ENCODE peak calls at places on chromosomes 16 and 17, in six cellular contexts. E is heart left ventricle, B is HCT116, C is H1, X is type B pancreatic cell, M is kidney epithelial cell. Q is an unnamed sample.

GRCh38 chr17:40121191-40121885 is 433 bp upstream of the MSL1 start:
- DNase-seq in E (no peak), B (no peak), C (no peak), X (peak), M (no peak), Q (peak)

GRCh38 chr16:88534731-88535141 is 35.5 kb upstream of the ZC3H18 start:
- DNase-seq in B (peak), M (no peak), X (no peak), E (no peak), C (no peak), Q (peak)

GRCh38 chr16:60329110-60329509 is 1595.0 kb upstream of the GOT2 start:
- DNase-seq in C (no peak), E (no peak), M (no peak), X (no peak), B (no peak), Q (no peak)

GRCh38 chr16:19502395-19503131 is 19.3 kb downstream of the GDE1 start:
- DNase-seq in M (no peak), X (peak), C (peak), B (peak), E (peak), Q (peak)

GRCh38 chr16:85485379-85485778 is 127.7 kb upstream of the GSE1 start:
- DNase-seq in M (no peak), C (no peak), E (no peak), B (no peak), X (no peak), Q (no peak)

GRCh38 chr17:1649844-1650409 is at the start of gene RILP:
- DNase-seq in E (peak), M (no peak), X (peak), C (peak), B (peak), Q (no peak)

GRCh38 chr17:77223642-77224420 is 83.1 kb downstream of the SEC14L1 start:
- DNase-seq in E (peak), C (no peak), X (no peak), M (no peak), B (no peak), Q (no peak)

GRCh38 chr16:86910146-86910805 is 331.9 kb downstream of the FOXL1 start:
- DNase-seq in M (no peak), X (no peak), B (no peak), C (no peak), E (no peak), Q (no peak)

GRCh38 chr17:305090-305976 is 47.3 kb downstream of the RPH3AL start:
- DNase-seq in M (peak), X (no peak), B (no peak), C (no peak), E (no peak), Q (no peak)

GRCh38 chr17:37608369-37609169 is 649 bp downstream of the SYNRG start:
- DNase-seq in M (no peak), C (no peak), B (no peak), E (no peak), X (no peak), Q (peak)

GRCh38 chr17:1535737-1536136 is 19.3 kb upstream of the INPP5K start:
- DNase-seq in M (no peak), B (no peak), E (no peak), X (no peak), C (no peak), Q (no peak)

GRCh38 chr17:74959826-74960738 is 12.5 kb downstream of the HID1 start:
- DNase-seq in B (no peak), C (no peak), E (no peak), M (no peak), X (no peak), Q (no peak)

GRCh38 chr17:8887834-8888703 is 20.6 kb upstream of the PIK3R6 start:
- DNase-seq in E (peak), M (no peak), B (no peak), C (peak), X (no peak), Q (no peak)

GRCh38 chr17:51119415-51120356 is 982 bp downstream of the SPAG9 start:
- DNase-seq in M (no peak), B (peak), X (peak), C (peak), E (peak), Q (peak)
- TF ChIP-seq CTCF in M (peak), B (no peak), X (peak), C (no peak), E (no peak), Q (no peak)

GRCh38 chr17:76088041-76088867 is 9.3 kb downstream of the ZACN start:
- DNase-seq in E (no peak), M (no peak), C (peak), X (peak), B (no peak), Q (no peak)
- TF ChIP-seq CTCF in E (no peak), M (peak), C (peak), X (peak), B (no peak), Q (no peak)

DNA sequence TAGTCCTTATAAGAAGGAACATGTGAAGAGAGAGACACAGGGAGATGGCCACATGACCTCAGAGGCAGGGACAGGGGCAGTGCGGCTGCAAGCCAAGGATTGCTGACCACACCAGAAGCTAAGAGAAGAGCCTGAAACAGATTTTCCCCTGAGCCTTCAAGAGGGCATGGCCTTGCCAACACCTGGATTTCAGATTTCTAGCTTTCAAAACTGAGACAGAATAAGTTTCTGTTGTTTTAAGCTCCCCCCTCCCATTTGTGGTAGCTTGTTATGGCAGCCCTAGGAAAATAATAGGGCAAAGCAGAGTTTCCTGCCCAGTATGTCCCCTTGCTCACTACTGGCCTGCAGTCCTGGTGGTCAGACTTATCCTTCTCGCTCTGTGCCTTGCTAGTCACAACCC is 204.5 kb downstream of the CCDC182 start:
- DNase-seq in E (no peak), C (no peak), M (no peak), X (no peak), B (no peak), Q (no peak)
- TF ChIP-seq CTCF in E (no peak), C (no peak), M (no peak), X (peak), B (no peak), Q (no peak)

GRCh38 chr16:64982581-64982980 is 139.3 kb downstream of the CDH11 start:
- DNase-seq in C (no peak), X (no peak), E (no peak), B (no peak), M (no peak), Q (no peak)

GRCh38 chr16:64981568-64982281 is 140.1 kb downstream of the CDH11 start:
- DNase-seq in C (no peak), X (no peak), E (no peak), B (no peak), M (no peak), Q (no peak)

GRCh38 chr16:64975821-64976220 is 146.0 kb downstream of the CDH11 start:
- DNase-seq in B (no peak), X (no peak), C (no peak), E (no peak), M (no peak), Q (no peak)

GRCh38 chr16:64974381-64974780 is 147.5 kb downstream of the CDH11 start:
- DNase-seq in M (no peak), X (no peak), B (no peak), C (no peak), E (no peak), Q (no peak)

DNA sequence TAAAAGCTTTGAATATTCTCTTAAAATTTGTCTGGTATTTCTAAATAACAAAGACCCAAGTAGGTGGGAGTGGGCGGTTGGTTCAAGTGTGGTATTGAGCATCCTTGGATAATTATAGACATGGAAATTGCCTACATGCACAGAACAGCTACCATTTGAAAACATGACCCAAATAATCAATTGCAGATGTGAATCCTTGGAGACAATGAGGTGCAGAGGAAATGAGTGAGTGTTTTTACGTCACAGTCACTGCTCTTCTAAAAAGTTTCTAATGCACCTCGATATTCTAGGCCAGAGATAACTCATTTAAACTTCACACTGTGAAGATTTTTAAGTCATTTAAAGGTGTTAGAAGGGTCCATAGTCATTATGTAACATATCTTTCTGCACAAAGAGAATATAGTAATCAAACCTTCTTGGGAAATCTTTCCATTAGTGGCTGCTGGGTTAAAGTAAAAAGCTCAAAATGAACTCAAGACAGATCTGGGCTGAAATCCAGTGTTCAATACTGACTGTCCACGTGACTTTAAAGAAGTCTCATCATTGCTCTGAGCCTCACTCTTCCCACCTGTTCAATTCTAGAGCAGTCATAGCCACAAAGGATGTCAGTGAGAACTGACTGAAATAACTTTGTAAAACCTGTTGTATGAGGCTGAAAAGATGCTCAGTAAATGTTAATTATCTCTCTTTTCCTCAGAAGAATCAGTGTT is 144.5 kb downstream of the CDH11 start:
- DNase-seq in E (no peak), C (no peak), M (no peak), X (no peak), B (no peak), Q (no peak)
- TF ChIP-seq CTCF in E (no peak), C (no peak), M (no peak), X (no peak), B (no peak), Q (no peak)

GRCh38 chr17:63437287-63438091 is 8.6 kb downstream of the CYB561 start:
- DNase-seq in X (no peak), E (no peak), C (no peak), M (no peak), B (no peak), Q (no peak)

GRCh38 chr17:63433746-63434591 is 12.1 kb downstream of the CYB561 start:
- DNase-seq in C (no peak), M (no peak), E (peak), B (no peak), X (no peak), Q (peak)

GRCh38 chr17:63434951-63435571 is 11.0 kb downstream of the CYB561 start:
- DNase-seq in C (no peak), M (no peak), X (no peak), E (peak), B (peak), Q (peak)

GRCh38 chr17:63436523-63437110 is 9.5 kb downstream of the CYB561 start:
- DNase-seq in X (no peak), C (peak), M (no peak), B (peak), E (no peak), Q (peak)

GRCh38 chr17:63435681-63436522 is 10.2 kb downstream of the CYB561 start:
- DNase-seq in X (no peak), M (no peak), C (peak), E (no peak), B (no peak), Q (no peak)
- TF ChIP-seq CTCF in X (no peak), M (peak), C (peak), E (no peak), B (no peak), Q (no peak)

GRCh38 chr17:15999974-16000827 is 577 bp downstream of the TTC19 start:
- DNase-seq in X (no peak), E (peak), C (no peak), M (no peak), B (no peak), Q (peak)
- TF ChIP-seq CTCF in X (no peak), E (no peak), C (no peak), M (no peak), B (no peak), Q (no peak)

GRCh38 chr17:69997332-69997731 is 77.7 kb upstream of the KCNJ16 start:
- DNase-seq in E (no peak), X (no peak), B (no peak), M (no peak), C (no peak), Q (no peak)
- TF ChIP-seq CTCF in E (no peak), X (no peak), B (no peak), M (no peak), C (no peak), Q (no peak)

DNA sequence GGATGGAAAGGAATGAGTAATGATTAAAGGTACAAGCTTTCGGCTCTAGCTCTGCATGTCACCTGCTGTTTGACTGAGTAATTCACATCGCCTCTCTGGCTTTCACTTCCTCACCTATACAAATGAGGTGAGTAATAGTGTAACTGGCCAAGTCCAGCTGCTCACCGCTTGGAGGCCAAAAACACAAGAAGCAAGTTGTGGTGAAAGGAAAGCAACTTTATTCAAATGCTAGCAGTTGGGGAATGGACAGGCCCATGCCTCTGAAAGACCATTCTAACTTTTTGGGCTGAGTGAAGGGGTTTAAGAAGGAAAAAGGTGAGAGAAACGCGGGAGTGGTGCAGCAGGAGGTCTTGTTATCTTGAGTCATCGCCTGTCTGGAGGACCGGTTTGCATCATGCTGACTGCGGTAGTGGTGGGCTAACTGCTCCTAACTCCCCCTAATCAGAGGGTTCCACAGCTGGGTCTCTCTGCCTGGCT is 45.7 kb upstream of the CSNK2A2 start:
- DNase-seq in X (no peak), B (no peak), E (no peak), C (no peak), M (no peak), Q (peak)
- TF ChIP-seq CTCF in X (no peak), B (no peak), E (no peak), C (no peak), M (no peak), Q (no peak)

GRCh38 chr16:15509593-15510520 is 75.5 kb downstream of the BMERB1 start:
- DNase-seq in M (no peak), X (no peak), B (no peak), E (no peak), C (peak), Q (peak)
- TF ChIP-seq CTCF in M (no peak), X (no peak), B (peak), E (no peak), C (no peak), Q (no peak)

DNA sequence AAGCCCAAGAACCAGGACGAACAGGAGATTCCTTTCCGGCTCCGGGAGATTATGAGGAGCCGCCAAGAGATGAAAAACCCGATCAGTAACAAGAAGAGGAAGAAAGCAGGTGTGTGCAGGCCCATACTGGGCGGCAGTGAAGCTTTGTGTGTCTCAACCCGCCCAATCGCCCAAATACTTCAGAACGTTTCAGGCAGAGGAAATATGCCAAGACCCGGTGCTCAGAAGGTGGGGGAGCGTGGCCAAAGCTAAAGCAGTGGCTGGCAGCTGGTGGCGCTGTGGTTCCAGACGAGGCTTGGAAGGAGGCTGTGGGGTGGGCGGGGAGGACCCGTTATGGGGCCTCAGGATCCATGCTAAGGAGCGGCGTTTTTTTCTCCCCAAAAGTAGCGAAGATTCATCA is 1.2 kb downstream of the CCDC137 start:
- DNase-seq in M (no peak), X (no peak), B (no peak), E (no peak), C (no peak), Q (no peak)
- TF ChIP-seq CTCF in M (no peak), X (no peak), B (no peak), E (no peak), C (peak), Q (no peak)